ENCODE peak calls at places on chromosomes 11 and 22, in seven cellular contexts. Q is MV-4-11, L is anterior cingulate cortex, B is non-pigmented ciliary epithelial cell, O is RCC 7860, M is AG09319, U is spleen. I is an unnamed sample.

GRCh38 chr11:67048515-67048914 is 8.1 kb upstream of the RHOD start:
- DNase-seq in L (no peak), M (no peak), Q (no peak), O (no peak), B (no peak), U (no peak), I (no peak)

GRCh38 chr11:11663907-11664306 is 42.1 kb upstream of the GALNT18 start:
- DNase-seq in U (no peak), O (no peak), L (no peak), Q (no peak), M (no peak), B (no peak), I (no peak)

GRCh38 chr11:115606223-115607220 is 102.3 kb upstream of the CADM1 start:
- DNase-seq in U (no peak), Q (no peak), O (peak), L (peak), B (no peak), M (no peak), I (no peak)

GRCh38 chr22:23815781-23816551 is 22.8 kb downstream of the DERL3 start:
- DNase-seq in Q (no peak), U (peak), O (no peak), L (no peak), B (no peak), M (no peak), I (no peak)

GRCh38 chr11:78564037-78564888 is 10.4 kb downstream of the NARS2 start:
- DNase-seq in M (peak), L (peak), O (peak), Q (peak), B (no peak), U (no peak), I (peak)

GRCh38 chr22:46851941-46852340 is 89.5 kb downstream of the TBC1D22A start:
- DNase-seq in U (no peak), L (no peak), M (no peak), Q (no peak), B (no peak), O (no peak), I (no peak)

GRCh38 chr22:37120569-37121340 is 11.2 kb upstream of the TMPRSS6 start:
- DNase-seq in L (no peak), M (no peak), U (no peak), Q (no peak), O (no peak), B (no peak), I (no peak)

GRCh38 chr11:76670475-76671235 is at the start of gene LRRC32:
- DNase-seq in B (no peak), U (peak), M (no peak), Q (peak), L (no peak), O (no peak), I (no peak)

GRCh38 chr11:87236368-87236767 is 198.6 kb downstream of the TMEM135 start:
- DNase-seq in O (no peak), Q (no peak), M (no peak), U (no peak), L (no peak), B (no peak), I (no peak)

GRCh38 chr11:46697303-46697702 is 3.1 kb downstream of the ARHGAP1 start:
- DNase-seq in L (peak), Q (no peak), U (no peak), M (no peak), B (no peak), O (no peak), I (no peak)

GRCh38 chr11:120089036-120090001 is 48.6 kb downstream of the TRIM29 start:
- DNase-seq in O (no peak), B (no peak), L (peak), Q (no peak), U (no peak), M (no peak), I (no peak)

GRCh38 chr11:28619870-28620540 is 511.8 kb downstream of the METTL15 start:
- DNase-seq in U (no peak), B (no peak), O (peak), Q (no peak), M (no peak), L (no peak), I (no peak)

GRCh38 chr11:117219001-117219400 is 12.9 kb downstream of the PCSK7 start:
- DNase-seq in Q (no peak), M (no peak), U (no peak), O (no peak), B (no peak), L (no peak), I (no peak)

GRCh38 chr22:37905534-37906363 is at the start of gene MICALL1:
- DNase-seq in O (peak), U (peak), B (no peak), M (peak), L (peak), Q (peak), I (no peak)

GRCh38 chr11:11798586-11799438 is 43.0 kb upstream of the USP47 start:
- DNase-seq in L (peak), O (peak), Q (peak), U (peak), M (peak), B (no peak), I (no peak)

GRCh38 chr11:18066626-18067025 is 20.6 kb upstream of the TPH1 start:
- DNase-seq in Q (peak), M (no peak), L (no peak), O (peak), U (no peak), B (no peak), I (no peak)

GRCh38 chr11:28524098-28524497 is 415.9 kb downstream of the METTL15 start:
- DNase-seq in Q (no peak), U (no peak), M (no peak), B (peak), L (no peak), O (no peak), I (no peak)

GRCh38 chr11:76214968-76215548 is 8.8 kb upstream of the WNT11 start:
- DNase-seq in U (no peak), B (no peak), O (no peak), M (no peak), L (no peak), Q (peak), I (no peak)